ENCODE peak calls at places on chromosome 5, in seven cellular contexts. Z is HFFc6, W is progenitor cell of endocrine pancreas, Y is neural crest cell, T is HCT116, N is body of pancreas, D is WTC11. A is an unnamed sample.
A peak's percentile ranks its signal among the peaks of the same experiment; 100 is the strongest.

GRCh38 chr5:61329729-61330128 is 2.3 kb upstream of the ZSWIM6 start:
- DNase-seq in D (no peak), T (no peak), Y (no peak), W (no peak), Z (no peak), N (no peak), A (no peak)

GRCh38 chr5:57478826-57479225 is 3.8 kb downstream of the ACTBL2 start:
- DNase-seq in D (no peak), W (no peak), Y (no peak), Z (no peak), T (no peak), N (no peak), A (no peak)

GRCh38 chr5:761206-761771 is 23.2 kb downstream of the ZDHHC11B start:
- DNase-seq in T (no peak), N (peak; percentile 10), Z (no peak), Y (no peak), W (no peak), D (no peak), A (no peak)

GRCh38 chr5:73437126-73438047 is 11.2 kb downstream of the FOXD1 start:
- DNase-seq in Z (peak; percentile 30), W (peak; percentile 60), Y (peak; percentile 45), N (no peak), T (peak; percentile 48), D (peak; percentile 82), A (peak; percentile 86)

GRCh38 chr5:143931389-143931984 is 119.5 kb downstream of the HMHB1 start:
- DNase-seq in Y (no peak), T (no peak), Z (no peak), N (no peak), W (no peak), D (no peak), A (no peak)

GRCh38 chr5:112692472-112692871 is 45.2 kb upstream of the APC start:
- DNase-seq in N (no peak), W (no peak), Z (no peak), Y (no peak), D (no peak), T (no peak), A (no peak)

GRCh38 chr5:74670377-74671038 is 14.5 kb upstream of the HEXB start:
- DNase-seq in N (no peak), T (no peak), W (no peak), Z (no peak), D (no peak), Y (no peak), A (no peak)

GRCh38 chr5:154390096-154390495 is 55.7 kb upstream of the SAP30L start:
- DNase-seq in T (no peak), N (no peak), Y (no peak), W (no peak), Z (no peak), D (no peak), A (no peak)

GRCh38 chr5:168908207-168908606 is 329.0 kb upstream of the PANK3 start:
- DNase-seq in Z (peak; percentile 20), T (no peak), Y (no peak), N (no peak), W (no peak), D (no peak), A (no peak)

GRCh38 chr5:39158127-39158593 is 61.2 kb downstream of the FYB1 start:
- DNase-seq in N (no peak), Z (peak; percentile 58), D (no peak), W (no peak), Y (no peak), T (no peak), A (peak; percentile 39)

GRCh38 chr5:56822961-56823360 is 7.6 kb downstream of the MAP3K1 start:
- DNase-seq in W (no peak), T (no peak), D (no peak), Z (no peak), N (no peak), Y (no peak), A (no peak)

GRCh38 chr5:163373401-163374066 is 63.9 kb upstream of the CCNG1 start:
- DNase-seq in T (no peak), N (no peak), W (no peak), Z (no peak), D (no peak), Y (no peak), A (no peak)

GRCh38 chr5:139985733-139986132 is 57.4 kb downstream of the NRG2 start:
- DNase-seq in Y (no peak), W (no peak), T (peak; percentile 78), N (no peak), D (no peak), Z (peak; percentile 93), A (no peak)

GRCh38 chr5:178590924-178591423 is 781 bp upstream of the COL23A1 start:
- DNase-seq in Z (no peak), N (no peak), T (no peak), W (no peak), Y (no peak), D (no peak), A (no peak)

GRCh38 chr5:64742821-64743220 is 25.7 kb downstream of the SREK1IP1 start:
- DNase-seq in N (no peak), D (no peak), T (no peak), Y (no peak), W (no peak), Z (peak; percentile 40), A (no peak)

GRCh38 chr5:93163010-93163663 is 417.9 kb downstream of the NR2F1-AS1 start:
- DNase-seq in N (no peak), T (peak; percentile 91), Y (no peak), Z (peak; percentile 88), D (no peak), W (no peak), A (peak; percentile 12)

GRCh38 chr5:77211013-77211690 is 672 bp downstream of the PDE8B start:
- DNase-seq in D (peak; percentile 41), W (no peak), T (no peak), Z (no peak), Y (no peak), N (no peak), A (peak; percentile 18)
- TF ChIP-seq CTCF in D (no peak), W (peak; percentile 20), T (no peak), Z (no peak), Y (no peak), N (no peak), A (no peak)

GRCh38 chr5:4295663-4296339 is 700.2 kb downstream of the IRX1 start:
- DNase-seq in N (no peak), W (peak; percentile 50), Z (no peak), D (peak; percentile 59), Y (peak; percentile 62), T (no peak), A (no peak)
- TF ChIP-seq CTCF in N (no peak), W (peak; percentile 93), Z (no peak), D (peak; percentile 60), Y (peak; percentile 88), T (peak; percentile 9), A (no peak)

GRCh38 chr5:109695005-109695926 is 5.5 kb downstream of the MAN2A1 start:
- DNase-seq in D (no peak), Z (no peak), N (no peak), T (no peak), Y (no peak), W (no peak), A (no peak)
- TF ChIP-seq CTCF in D (no peak), Z (no peak), N (no peak), T (no peak), Y (no peak), W (no peak), A (no peak)

GRCh38 chr5:170339780-170340167 is 42.2 kb upstream of the LCP2 start:
- DNase-seq in T (no peak), W (no peak), Y (no peak), Z (no peak), N (no peak), D (no peak), A (no peak)

GRCh38 chr5:170342153-170342552 is 44.6 kb upstream of the LCP2 start:
- DNase-seq in D (no peak), T (no peak), Z (no peak), W (no peak), Y (no peak), N (no peak), A (no peak)

GRCh38 chr5:170341545-170341944 is 44.0 kb upstream of the LCP2 start:
- DNase-seq in Z (no peak), N (no peak), T (no peak), Y (no peak), W (no peak), D (no peak), A (no peak)

GRCh38 chr5:170345971-170346370 is 43.2 kb downstream of the KCNMB1 start:
- DNase-seq in Z (no peak), Y (no peak), N (no peak), D (no peak), W (no peak), T (no peak), A (no peak)

DNA sequence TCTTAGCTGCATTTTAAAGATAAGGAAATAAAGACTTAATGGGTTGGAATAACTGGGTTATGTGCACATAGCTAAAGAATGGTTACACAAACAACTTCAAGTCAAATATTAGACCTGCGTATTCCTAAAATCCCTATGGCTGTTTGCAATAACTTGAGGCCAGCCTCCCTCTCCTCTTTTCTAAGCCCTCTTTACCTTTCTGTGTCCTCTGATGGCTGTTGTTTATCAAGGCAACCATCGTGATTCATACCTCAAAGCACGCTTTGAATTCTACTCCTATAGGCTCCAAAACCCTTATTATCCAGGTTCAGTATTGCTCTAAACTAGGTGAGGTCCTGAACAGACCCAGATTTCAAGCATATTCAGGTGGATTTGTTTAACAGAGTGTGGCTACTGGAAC is 45.6 kb upstream of the LCP2 start:
- DNase-seq in T (no peak), Y (no peak), Z (no peak), W (no peak), D (no peak), N (no peak), A (no peak)
- TF ChIP-seq CTCF in T (no peak), Y (no peak), Z (no peak), W (no peak), D (no peak), N (no peak), A (no peak)

GRCh38 chr5:55319481-55319880 is 11.7 kb downstream of the MTREX start:
- DNase-seq in W (no peak), Z (no peak), Y (no peak), T (no peak), N (no peak), D (no peak), A (no peak)

GRCh38 chr5:55324006-55324405 is 16.2 kb downstream of the MTREX start:
- DNase-seq in T (no peak), N (no peak), D (no peak), Y (no peak), W (no peak), Z (no peak), A (no peak)

GRCh38 chr5:55327281-55327680 is 19.5 kb downstream of the MTREX start:
- DNase-seq in Z (no peak), W (no peak), T (no peak), D (no peak), Y (no peak), N (no peak), A (no peak)

GRCh38 chr5:55320571-55320970 is 12.8 kb downstream of the MTREX start:
- DNase-seq in T (no peak), N (no peak), Z (peak; percentile 26), Y (no peak), D (no peak), W (no peak), A (no peak)

GRCh38 chr5:55324815-55325418 is 17.1 kb downstream of the MTREX start:
- DNase-seq in W (no peak), N (no peak), Z (peak; percentile 46), T (peak; percentile 32), D (no peak), Y (no peak), A (no peak)
- TF ChIP-seq CTCF in W (peak; percentile 59), N (peak; percentile 40), Z (peak; percentile 81), T (peak; percentile 70), D (peak; percentile 37), Y (peak; percentile 71), A (peak; percentile 16)

GRCh38 chr5:44536650-44537260 is 147.5 kb upstream of the FGF10 start:
- DNase-seq in Y (peak; percentile 25), T (peak; percentile 53), W (peak; percentile 13), D (peak; percentile 39), Z (peak; percentile 8), N (peak; percentile 43), A (peak; percentile 67)
- TF ChIP-seq CTCF in Y (peak; percentile 81), T (peak; percentile 83), W (peak; percentile 77), D (peak; percentile 56), Z (peak; percentile 81), N (peak; percentile 46), A (peak; percentile 71)

A was measured in Calu3.